ENCODE peak calls at places on chromosomes 3 and 15, in eight cellular contexts. One of them, this sample, is unnamed.

GRCh38 chr15:40103124-40103858 is 5.4 kb downstream of the BMF start:
- DNase-seq in GM23338: peak
- DNase-seq in lower lobe of right lung: peak
- DNase-seq in naive thymus-derived CD4-positive, alpha-beta T cell: no peak
- DNase-seq in A549: no peak
- DNase-seq in testis: peak
- DNase-seq in psoas muscle: peak
- DNase-seq in OCI-LY7: no peak
- DNase-seq in this sample: no peak

GRCh38 chr3:169619793-169620192 is 43.7 kb downstream of the MECOM start:
- DNase-seq in GM23338: peak
- DNase-seq in lower lobe of right lung: no peak
- DNase-seq in naive thymus-derived CD4-positive, alpha-beta T cell: no peak
- DNase-seq in A549: no peak
- DNase-seq in testis: no peak
- DNase-seq in psoas muscle: no peak
- DNase-seq in OCI-LY7: no peak
- DNase-seq in this sample: peak

GRCh38 chr3:123002100-123002748 is 25.3 kb downstream of the SEMA5B start:
- DNase-seq in GM23338: no peak
- DNase-seq in lower lobe of right lung: no peak
- DNase-seq in naive thymus-derived CD4-positive, alpha-beta T cell: no peak
- DNase-seq in A549: no peak
- DNase-seq in testis: no peak
- DNase-seq in psoas muscle: no peak
- DNase-seq in OCI-LY7: no peak
- DNase-seq in this sample: no peak

GRCh38 chr3:27127195-27127594 is 242.0 kb downstream of the NEK10 start:
- DNase-seq in GM23338: no peak
- DNase-seq in lower lobe of right lung: no peak
- DNase-seq in naive thymus-derived CD4-positive, alpha-beta T cell: no peak
- DNase-seq in A549: no peak
- DNase-seq in testis: no peak
- DNase-seq in psoas muscle: no peak
- DNase-seq in OCI-LY7: no peak
- DNase-seq in this sample: no peak

GRCh38 chr15:91113036-91113435 is 13.0 kb downstream of the SV2B start:
- DNase-seq in GM23338: peak
- DNase-seq in lower lobe of right lung: no peak
- DNase-seq in naive thymus-derived CD4-positive, alpha-beta T cell: no peak
- DNase-seq in A549: no peak
- DNase-seq in testis: no peak
- DNase-seq in psoas muscle: no peak
- DNase-seq in OCI-LY7: no peak
- DNase-seq in this sample: no peak

GRCh38 chr3:126197854-126198584 is 17.6 kb upstream of the ALDH1L1 start:
- DNase-seq in GM23338: peak
- DNase-seq in lower lobe of right lung: peak
- DNase-seq in naive thymus-derived CD4-positive, alpha-beta T cell: no peak
- DNase-seq in A549: peak
- DNase-seq in testis: peak
- DNase-seq in psoas muscle: peak
- DNase-seq in OCI-LY7: peak
- DNase-seq in this sample: peak

GRCh38 chr3:96970211-96970610 is 155.8 kb downstream of the EPHA6 start:
- DNase-seq in GM23338: no peak
- DNase-seq in lower lobe of right lung: no peak
- DNase-seq in naive thymus-derived CD4-positive, alpha-beta T cell: no peak
- DNase-seq in A549: no peak
- DNase-seq in testis: no peak
- DNase-seq in psoas muscle: no peak
- DNase-seq in OCI-LY7: no peak
- DNase-seq in this sample: no peak

GRCh38 chr15:89662893-89663673 is 7.8 kb upstream of the KIF7 start:
- DNase-seq in GM23338: peak
- DNase-seq in lower lobe of right lung: peak
- DNase-seq in naive thymus-derived CD4-positive, alpha-beta T cell: no peak
- DNase-seq in A549: no peak
- DNase-seq in testis: peak
- DNase-seq in psoas muscle: peak
- DNase-seq in OCI-LY7: no peak
- DNase-seq in this sample: no peak

GRCh38 chr15:56795400-56795983 is 62.2 kb upstream of the ZNF280D start:
- DNase-seq in GM23338: no peak
- DNase-seq in lower lobe of right lung: no peak
- DNase-seq in naive thymus-derived CD4-positive, alpha-beta T cell: no peak
- DNase-seq in A549: no peak
- DNase-seq in testis: no peak
- DNase-seq in psoas muscle: peak
- DNase-seq in OCI-LY7: no peak
- DNase-seq in this sample: no peak

GRCh38 chr3:58497074-58497473 is 5.2 kb downstream of the KCTD6 start:
- DNase-seq in GM23338: peak
- DNase-seq in lower lobe of right lung: no peak
- DNase-seq in naive thymus-derived CD4-positive, alpha-beta T cell: no peak
- DNase-seq in A549: no peak
- DNase-seq in testis: no peak
- DNase-seq in psoas muscle: no peak
- DNase-seq in OCI-LY7: peak
- DNase-seq in this sample: peak

GRCh38 chr3:192467230-192468186 is 259.8 kb downstream of the FGF12 start:
- DNase-seq in GM23338: peak
- DNase-seq in lower lobe of right lung: no peak
- DNase-seq in naive thymus-derived CD4-positive, alpha-beta T cell: peak
- DNase-seq in A549: peak
- DNase-seq in testis: peak
- DNase-seq in psoas muscle: no peak
- DNase-seq in OCI-LY7: peak
- DNase-seq in this sample: peak

GRCh38 chr15:38254065-38254883 is 1.6 kb downstream of the SPRED1 start:
- DNase-seq in GM23338: no peak
- DNase-seq in lower lobe of right lung: peak
- DNase-seq in naive thymus-derived CD4-positive, alpha-beta T cell: peak
- DNase-seq in A549: peak
- DNase-seq in testis: peak
- DNase-seq in psoas muscle: no peak
- DNase-seq in OCI-LY7: peak
- DNase-seq in this sample: peak

GRCh38 chr3:195803309-195803908 is 8.3 kb downstream of the MUC4 start:
- DNase-seq in GM23338: no peak
- DNase-seq in lower lobe of right lung: no peak
- DNase-seq in naive thymus-derived CD4-positive, alpha-beta T cell: no peak
- DNase-seq in A549: no peak
- DNase-seq in testis: peak
- DNase-seq in psoas muscle: no peak
- DNase-seq in OCI-LY7: no peak
- DNase-seq in this sample: no peak

GRCh38 chr15:25763954-25764353 is 99.2 kb downstream of the ATP10A start:
- DNase-seq in GM23338: no peak
- DNase-seq in lower lobe of right lung: no peak
- DNase-seq in naive thymus-derived CD4-positive, alpha-beta T cell: no peak
- DNase-seq in A549: no peak
- DNase-seq in testis: no peak
- DNase-seq in psoas muscle: no peak
- DNase-seq in OCI-LY7: no peak
- DNase-seq in this sample: no peak

GRCh38 chr15:26891448-26891881 is 24.6 kb downstream of the GABRA5 start:
- DNase-seq in GM23338: peak
- DNase-seq in lower lobe of right lung: no peak
- DNase-seq in naive thymus-derived CD4-positive, alpha-beta T cell: no peak
- DNase-seq in A549: peak
- DNase-seq in testis: peak
- DNase-seq in psoas muscle: no peak
- DNase-seq in OCI-LY7: peak
- DNase-seq in this sample: peak

GRCh38 chr15:65184305-65184943 is 718 bp downstream of the CLPX start:
- DNase-seq in GM23338: peak
- DNase-seq in lower lobe of right lung: peak
- DNase-seq in naive thymus-derived CD4-positive, alpha-beta T cell: no peak
- DNase-seq in A549: peak
- DNase-seq in testis: peak
- DNase-seq in psoas muscle: peak
- DNase-seq in OCI-LY7: peak
- DNase-seq in this sample: peak

GRCh38 chr15:89822951-89823701 is 8.5 kb upstream of the ANPEP start:
- DNase-seq in GM23338: no peak
- DNase-seq in lower lobe of right lung: peak
- DNase-seq in naive thymus-derived CD4-positive, alpha-beta T cell: no peak
- DNase-seq in A549: no peak
- DNase-seq in testis: no peak
- DNase-seq in psoas muscle: no peak
- DNase-seq in OCI-LY7: no peak
- DNase-seq in this sample: no peak

GRCh38 chr3:180646187-180646790 is 33.0 kb downstream of the CCDC39 start:
- DNase-seq in GM23338: peak
- DNase-seq in lower lobe of right lung: no peak
- DNase-seq in naive thymus-derived CD4-positive, alpha-beta T cell: no peak
- DNase-seq in A549: peak
- DNase-seq in testis: no peak
- DNase-seq in psoas muscle: no peak
- DNase-seq in OCI-LY7: no peak
- DNase-seq in this sample: peak

GRCh38 chr3:158802399-158803023 is 657 bp downstream of the MFSD1 start:
- DNase-seq in GM23338: no peak
- DNase-seq in lower lobe of right lung: peak
- DNase-seq in naive thymus-derived CD4-positive, alpha-beta T cell: no peak
- DNase-seq in A549: no peak
- DNase-seq in testis: peak
- DNase-seq in psoas muscle: no peak
- DNase-seq in OCI-LY7: peak
- DNase-seq in this sample: peak

GRCh38 chr3:116470589-116470988 is 25.3 kb upstream of the LSAMP start:
- DNase-seq in GM23338: no peak
- DNase-seq in lower lobe of right lung: no peak
- DNase-seq in naive thymus-derived CD4-positive, alpha-beta T cell: no peak
- DNase-seq in A549: no peak
- DNase-seq in testis: no peak
- DNase-seq in psoas muscle: no peak
- DNase-seq in OCI-LY7: no peak
- DNase-seq in this sample: no peak

GRCh38 chr3:116474356-116475200 is 29.3 kb upstream of the LSAMP start:
- DNase-seq in GM23338: no peak
- DNase-seq in lower lobe of right lung: no peak
- DNase-seq in naive thymus-derived CD4-positive, alpha-beta T cell: no peak
- DNase-seq in A549: no peak
- DNase-seq in testis: peak
- DNase-seq in psoas muscle: no peak
- DNase-seq in OCI-LY7: no peak
- DNase-seq in this sample: no peak

GRCh38 chr3:116469546-116469945 is 24.3 kb upstream of the LSAMP start:
- DNase-seq in GM23338: no peak
- DNase-seq in lower lobe of right lung: no peak
- DNase-seq in naive thymus-derived CD4-positive, alpha-beta T cell: no peak
- DNase-seq in A549: no peak
- DNase-seq in testis: no peak
- DNase-seq in psoas muscle: no peak
- DNase-seq in OCI-LY7: no peak
- DNase-seq in this sample: no peak

DNA sequence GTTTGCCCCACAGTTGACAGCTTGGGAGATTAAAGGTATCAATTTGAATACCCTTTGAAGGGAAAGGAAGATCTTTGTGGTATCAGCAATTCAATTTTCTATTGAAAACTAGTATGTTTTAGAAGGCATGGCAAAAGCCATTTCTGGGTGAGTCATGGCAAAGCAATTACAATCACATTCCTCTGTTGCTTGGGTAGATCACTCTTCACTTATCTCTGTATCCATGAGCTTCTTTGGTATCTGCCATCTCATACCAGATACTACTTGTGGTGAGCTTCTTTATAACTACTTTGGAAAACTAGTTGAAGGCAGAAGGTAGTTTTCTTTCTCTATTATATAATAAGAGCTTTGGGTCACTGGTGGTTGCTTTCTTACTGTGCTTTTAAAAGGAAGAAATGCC is 28.3 kb upstream of the LSAMP start:
- DNase-seq in GM23338: no peak
- DNase-seq in lower lobe of right lung: no peak
- DNase-seq in naive thymus-derived CD4-positive, alpha-beta T cell: no peak
- DNase-seq in A549: no peak
- DNase-seq in testis: no peak
- DNase-seq in psoas muscle: no peak
- DNase-seq in OCI-LY7: no peak
- DNase-seq in this sample: no peak
- H3K27ac ChIP-seq in GM23338: no peak
- H3K27ac ChIP-seq in lower lobe of right lung: no peak
- H3K27ac ChIP-seq in naive thymus-derived CD4-positive, alpha-beta T cell: no peak
- H3K27ac ChIP-seq in A549: no peak
- H3K27ac ChIP-seq in testis: no peak
- H3K27ac ChIP-seq in psoas muscle: no peak
- H3K27ac ChIP-seq in OCI-LY7: no peak
- H3K27ac ChIP-seq in this sample: no peak

GRCh38 chr15:49199666-49200065 is 29.6 kb downstream of the GALK2 start:
- DNase-seq in GM23338: no peak
- DNase-seq in lower lobe of right lung: no peak
- DNase-seq in naive thymus-derived CD4-positive, alpha-beta T cell: no peak
- DNase-seq in A549: no peak
- DNase-seq in testis: no peak
- DNase-seq in psoas muscle: no peak
- DNase-seq in OCI-LY7: no peak
- DNase-seq in this sample: no peak
- H3K27ac ChIP-seq in GM23338: no peak
- H3K27ac ChIP-seq in lower lobe of right lung: no peak
- H3K27ac ChIP-seq in naive thymus-derived CD4-positive, alpha-beta T cell: no peak
- H3K27ac ChIP-seq in A549: no peak
- H3K27ac ChIP-seq in testis: no peak
- H3K27ac ChIP-seq in psoas muscle: no peak
- H3K27ac ChIP-seq in OCI-LY7: no peak
- H3K27ac ChIP-seq in this sample: no peak

GRCh38 chr3:173755161-173755560 is 357.6 kb downstream of the NLGN1 start:
- DNase-seq in GM23338: no peak
- DNase-seq in lower lobe of right lung: no peak
- DNase-seq in naive thymus-derived CD4-positive, alpha-beta T cell: no peak
- DNase-seq in A549: no peak
- DNase-seq in testis: no peak
- DNase-seq in psoas muscle: no peak
- DNase-seq in OCI-LY7: no peak
- DNase-seq in this sample: no peak

DNA sequence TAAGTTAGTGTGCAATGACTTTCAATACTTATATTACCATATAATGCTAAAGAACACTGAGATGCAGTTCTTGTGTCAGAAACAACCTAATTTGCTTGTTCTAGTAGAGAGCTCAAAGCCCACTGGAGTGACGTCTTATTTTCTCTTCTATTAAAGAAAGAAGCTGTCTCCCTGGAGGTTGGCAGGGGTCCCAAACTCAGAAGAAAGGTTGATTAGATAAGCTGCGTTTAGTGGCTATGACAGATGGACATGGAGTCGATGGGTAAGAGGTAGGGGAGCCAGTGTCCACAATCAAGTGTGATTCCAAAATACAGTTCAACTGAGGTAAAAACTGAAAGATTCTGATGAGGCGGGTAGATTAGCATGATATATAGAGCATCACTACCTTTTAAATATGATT is 363.6 kb downstream of the NLGN1 start:
- DNase-seq in GM23338: no peak
- DNase-seq in lower lobe of right lung: no peak
- DNase-seq in naive thymus-derived CD4-positive, alpha-beta T cell: no peak
- DNase-seq in A549: no peak
- DNase-seq in testis: no peak
- DNase-seq in psoas muscle: no peak
- DNase-seq in OCI-LY7: no peak
- DNase-seq in this sample: no peak
- H3K27ac ChIP-seq in GM23338: no peak
- H3K27ac ChIP-seq in lower lobe of right lung: no peak
- H3K27ac ChIP-seq in naive thymus-derived CD4-positive, alpha-beta T cell: no peak
- H3K27ac ChIP-seq in A549: no peak
- H3K27ac ChIP-seq in testis: no peak
- H3K27ac ChIP-seq in psoas muscle: no peak
- H3K27ac ChIP-seq in OCI-LY7: no peak
- H3K27ac ChIP-seq in this sample: no peak

GRCh38 chr15:99252326-99252725 is 1.0 kb downstream of the LRRC28 start:
- DNase-seq in GM23338: no peak
- DNase-seq in lower lobe of right lung: no peak
- DNase-seq in naive thymus-derived CD4-positive, alpha-beta T cell: no peak
- DNase-seq in A549: no peak
- DNase-seq in testis: no peak
- DNase-seq in psoas muscle: no peak
- DNase-seq in OCI-LY7: peak
- DNase-seq in this sample: peak
- H3K27ac ChIP-seq in GM23338: no peak
- H3K27ac ChIP-seq in lower lobe of right lung: no peak
- H3K27ac ChIP-seq in naive thymus-derived CD4-positive, alpha-beta T cell: no peak
- H3K27ac ChIP-seq in A549: no peak
- H3K27ac ChIP-seq in testis: no peak
- H3K27ac ChIP-seq in psoas muscle: peak
- H3K27ac ChIP-seq in OCI-LY7: peak
- H3K27ac ChIP-seq in this sample: peak

This sample was measured in Karpas-422.